ENCODE peak calls at places on chromosomes 11 and 22, in six cellular contexts. W is hepatocyte, P is GM23248, K is neural progenitor cell, R is HCT116, Y is OCI-LY7. U is an unnamed sample.

GRCh38 chr22:28129319-28129962 is 210.4 kb upstream of the PITPNB start:
- DNase-seq in W (no peak), P (no peak), K (no peak), R (no peak), Y (no peak), U (peak; percentile 46)

GRCh38 chr11:47858169-47858543 is 10.0 kb upstream of the NUP160 start:
- DNase-seq in W (peak; percentile 27), P (peak; percentile 96), K (no peak), R (no peak), Y (no peak), U (peak; percentile 61)

GRCh38 chr11:7167976-7168740 is 79.4 kb downstream of the RBMXL2 start:
- DNase-seq in W (no peak), P (no peak), K (no peak), R (no peak), Y (no peak), U (no peak)

GRCh38 chr11:69771466-69771865 is 3.7 kb downstream of the FGF4 start:
- DNase-seq in W (no peak), P (no peak), K (peak; percentile 55), R (no peak), Y (no peak), U (no peak)

GRCh38 chr22:39522567-39523300 is 2.4 kb downstream of the ATF4 start:
- DNase-seq in W (no peak), P (peak; percentile 92), K (peak; percentile 23), R (no peak), Y (peak; percentile 44), U (peak; percentile 50)

GRCh38 chr22:48198489-48199459 is 1436.3 kb downstream of the TBC1D22A start:
- DNase-seq in W (no peak), P (no peak), K (no peak), R (no peak), Y (no peak), U (no peak)

GRCh38 chr22:19986410-19987341 is 29.9 kb downstream of the ARVCF start:
- DNase-seq in W (peak; percentile 93), P (peak; percentile 93), K (peak; percentile 93), R (no peak), Y (peak; percentile 79), U (peak; percentile 66)

GRCh38 chr11:132312161-132312560 is 941.7 kb downstream of the NTM start:
- DNase-seq in W (peak; percentile 23), P (peak; percentile 60), K (no peak), R (no peak), Y (no peak), U (peak; percentile 39)

GRCh38 chr11:69166186-69167115 is 10.7 kb downstream of the SMIM38 start:
- DNase-seq in W (peak; percentile 73), P (peak; percentile 90), K (peak; percentile 34), R (peak; percentile 35), Y (peak; percentile 2), U (peak; percentile 79)

GRCh38 chr11:12888525-12889158 is 120.5 kb upstream of the RASSF10 start:
- DNase-seq in W (peak; percentile 91), P (peak; percentile 92), K (peak; percentile 87), R (peak; percentile 48), Y (peak; percentile 73), U (peak; percentile 82)

GRCh38 chr22:20741634-20742581 is 32.0 kb upstream of the SERPIND1 start:
- DNase-seq in W (peak; percentile 42), P (peak; percentile 50), K (peak; percentile 37), R (peak; percentile 18), Y (peak; percentile 59), U (peak; percentile 65)

GRCh38 chr22:20026996-20027601 is 6.2 kb downstream of the TANGO2 start:
- DNase-seq in W (no peak), P (no peak), K (no peak), R (no peak), Y (no peak), U (no peak)

GRCh38 chr11:14443642-14444041 is 56.0 kb downstream of the COPB1 start:
- DNase-seq in W (peak; percentile 52), P (peak; percentile 57), K (no peak), R (no peak), Y (no peak), U (peak; percentile 77)

GRCh38 chr11:84543367-84544159 is 1083.6 kb downstream of the DLG2 start:
- DNase-seq in W (no peak), P (no peak), K (peak; percentile 71), R (no peak), Y (peak; percentile 45), U (no peak)

GRCh38 chr11:46296520-46297448 is 19.3 kb downstream of the CREB3L1 start:
- DNase-seq in W (peak; percentile 94), P (peak; percentile 83), K (peak; percentile 92), R (no peak), Y (no peak), U (peak; percentile 19)
- TF ChIP-seq EZH2phosphoT487 in W (no peak), P (no peak), K (no peak), R (no peak), Y (no peak), U (no peak)

GRCh38 chr22:50205781-50206569 is 5.2 kb downstream of the SELENOO start:
- DNase-seq in W (no peak), P (no peak), K (no peak), R (no peak), Y (no peak), U (no peak)
- H3K36me3 ChIP-seq in W (no peaks in the 10 kb centered on the region), P (peaks cover 10% of the 10 kb centered on the region), K (peaks cover 12% of the 10 kb centered on the region), R (peaks cover 6% of the 10 kb centered on the region), Y (peaks cover 65% of the 10 kb centered on the region), U (no peaks in the 10 kb centered on the region)

GRCh38 chr22:49350441-49351121 is 477.1 kb downstream of the BRD1 start:
- DNase-seq in W (no peak), P (no peak), K (no peak), R (no peak), Y (peak; percentile 83), U (no peak)
- TF ChIP-seq EZH2phosphoT487 in W (no peak), P (no peak), K (no peak), R (no peak), Y (no peak), U (no peak)

GRCh38 chr11:117989351-117990102 is 3.3 kb downstream of the IL10RA start:
- DNase-seq in W (no peak), P (no peak), K (no peak), R (no peak), Y (no peak), U (no peak)
- H3K36me3 ChIP-seq in W (no peaks in the 10 kb centered on the region), P (no peaks in the 10 kb centered on the region), K (no peaks in the 10 kb centered on the region), R (no peaks in the 10 kb centered on the region), Y (peaks cover 58% of the 10 kb centered on the region), U (no peaks in the 10 kb centered on the region)

GRCh38 chr11:2942872-2943710 is 13.9 kb upstream of the PHLDA2 start:
- DNase-seq in W (no peak), P (no peak), K (no peak), R (no peak), Y (no peak), U (no peak)
- TF ChIP-seq EZH2phosphoT487 in W (no peak), P (no peak), K (no peak), R (no peak), Y (no peak), U (no peak)

DNA sequence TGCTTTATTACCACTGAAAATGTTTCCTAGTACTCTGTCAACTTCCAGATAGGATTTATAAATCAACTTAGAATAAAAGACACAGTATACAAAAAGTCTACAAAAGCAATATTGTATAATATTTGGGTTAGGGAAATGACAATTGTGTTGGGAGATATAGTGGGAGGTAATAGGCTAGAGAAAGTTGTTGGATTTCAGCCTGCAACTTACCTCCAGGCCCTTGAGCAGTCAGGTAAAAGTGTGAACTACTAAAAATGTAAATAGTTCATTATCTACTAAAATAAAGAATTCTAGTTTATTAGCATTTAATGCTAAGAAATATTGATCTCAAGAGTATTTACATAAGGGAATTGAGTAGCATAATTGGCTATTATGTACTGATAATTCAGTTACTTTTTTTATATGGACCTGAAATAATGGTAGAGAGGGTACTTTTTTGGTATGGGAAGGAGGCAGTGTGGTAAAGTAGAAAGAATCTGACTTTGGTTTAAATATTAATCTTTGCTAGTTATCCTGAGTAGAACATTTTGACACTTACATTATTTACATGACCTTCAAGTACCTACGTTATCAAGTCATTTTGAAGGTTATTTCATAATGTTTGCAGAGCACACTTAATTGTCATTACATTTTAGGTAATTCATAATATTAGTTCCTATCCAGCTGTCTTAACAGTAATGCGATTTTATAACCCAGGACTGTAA is 55.0 kb downstream of the DYNC2H1 start:
- DNase-seq in W (no peak), P (no peak), K (no peak), R (no peak), Y (no peak), U (no peak)
- H3K36me3 ChIP-seq in W (no peaks in the 10 kb centered on the region), P (peaks cover 23% of the 10 kb centered on the region), K (peaks cover 9% of the 10 kb centered on the region), R (no peaks in the 10 kb centered on the region), Y (no peaks in the 10 kb centered on the region), U (peaks cover 7% of the 10 kb centered on the region)

GRCh38 chr11:8911040-8911823 is at the start of gene AKIP1:
- DNase-seq in W (peak; percentile 99), P (peak; percentile 96), K (peak; percentile 100), R (peak; percentile 83), Y (peak; percentile 89), U (peak; percentile 91)

GRCh38 chr11:8914661-8915018 is 3.7 kb downstream of the AKIP1 start:
- DNase-seq in W (no peak), P (no peak), K (no peak), R (no peak), Y (no peak), U (no peak)

GRCh38 chr11:8917157-8917820 is 6.3 kb downstream of the AKIP1 start:
- DNase-seq in W (peak; percentile 62), P (peak; percentile 86), K (peak; percentile 79), R (no peak), Y (no peak), U (peak; percentile 51)

GRCh38 chr11:8910662-8911039 is 338 bp upstream of the AKIP1 start:
- DNase-seq in W (no peak), P (no peak), K (no peak), R (no peak), Y (no peak), U (no peak)

GRCh38 chr11:8913961-8914660 is 3.1 kb downstream of the AKIP1 start:
- DNase-seq in W (peak; percentile 58), P (peak; percentile 59), K (peak; percentile 64), R (no peak), Y (peak; percentile 70), U (peak; percentile 41)
- TF ChIP-seq EZH2phosphoT487 in W (no peak), P (no peak), K (no peak), R (no peak), Y (no peak), U (no peak)

GRCh38 chr11:986952-987305 is 49.6 kb downstream of the MUC6 start:
- DNase-seq in W (no peak), P (no peak), K (no peak), R (no peak), Y (no peak), U (no peak)

GRCh38 chr11:986270-986951 is 50.1 kb downstream of the MUC6 start:
- DNase-seq in W (peak; percentile 32), P (no peak), K (no peak), R (no peak), Y (no peak), U (peak; percentile 15)

GRCh38 chr11:985435-985834 is 51.1 kb downstream of the MUC6 start:
- DNase-seq in W (peak; percentile 35), P (no peak), K (no peak), R (no peak), Y (no peak), U (no peak)

GRCh38 chr11:985848-986247 is 50.7 kb downstream of the MUC6 start:
- DNase-seq in W (no peak), P (no peak), K (no peak), R (no peak), Y (no peak), U (no peak)

DNA sequence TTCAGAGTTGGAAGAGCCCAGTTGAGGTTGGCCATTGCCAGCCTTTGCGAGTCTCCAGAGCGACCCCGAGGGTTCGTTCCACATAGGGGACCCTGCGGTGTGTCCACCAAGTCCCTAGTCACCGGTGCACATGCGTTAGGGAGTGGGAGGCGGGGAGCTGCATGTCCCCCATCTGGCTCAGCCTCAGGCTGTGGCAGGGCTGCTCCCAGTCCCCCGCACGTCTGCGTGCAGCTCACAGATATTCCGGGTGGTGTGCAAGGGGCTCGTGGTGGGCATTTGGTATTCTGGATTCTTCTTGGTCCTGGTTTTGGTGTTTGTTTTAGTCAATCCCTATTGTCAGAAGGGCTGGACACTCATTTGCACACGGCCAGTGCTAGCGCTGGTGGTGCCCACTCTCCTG is 48.8 kb downstream of the MUC6 start:
- DNase-seq in W (no peak), P (no peak), K (no peak), R (no peak), Y (no peak), U (no peak)
- H3K36me3 ChIP-seq in W (no peaks in the 10 kb centered on the region), P (peaks cover 14% of the 10 kb centered on the region), K (no peaks in the 10 kb centered on the region), R (peaks cover 17% of the 10 kb centered on the region), Y (peaks cover 43% of the 10 kb centered on the region), U (peaks cover 10% of the 10 kb centered on the region)